ENCODE peak calls at places on chromosomes 6 and 20, in nine cellular contexts. I is ascending aorta, L is adrenal gland, P is HCT116, M is prostate gland, Y is gastrocnemius medialis, R is OCI-LY7, K is psoas muscle, X is HepG2. Q is an unnamed sample.

GRCh38 chr6:7086488-7086887 is 21.3 kb upstream of the RREB1 start:
- DNase-seq in P (no peak), I (no peak), Y (peak), L (no peak), X (no peak), M (no peak), K (peak), R (no peak), Q (no peak)

GRCh38 chr6:127869772-127870404 is 31.0 kb downstream of the THEMIS start:
- DNase-seq in R (no peak), K (no peak), X (no peak), I (no peak), P (no peak), M (no peak), L (no peak), Y (no peak), Q (no peak)

GRCh38 chr6:107116328-107116892 is 1.1 kb upstream of the BEND3 start:
- DNase-seq in M (peak), I (peak), P (no peak), K (peak), X (no peak), L (peak), R (peak), Y (no peak), Q (no peak)

GRCh38 chr6:83307849-83308248 is 114.7 kb downstream of the RWDD2A start:
- DNase-seq in X (no peak), R (no peak), P (no peak), I (no peak), L (no peak), M (no peak), K (no peak), Y (no peak), Q (no peak)

GRCh38 chr6:45574885-45575284 is 197.2 kb upstream of the SUPT3H start:
- DNase-seq in I (no peak), P (no peak), M (no peak), Y (peak), R (no peak), L (no peak), X (no peak), K (no peak), Q (no peak)

GRCh38 chr6:15981956-15982355 is 146.9 kb upstream of the MYLIP start:
- DNase-seq in K (no peak), R (no peak), X (no peak), M (no peak), L (no peak), P (no peak), Y (no peak), I (no peak), Q (no peak)

GRCh38 chr6:79416931-79417330 is 120.3 kb downstream of the LCA5 start:
- DNase-seq in I (no peak), K (no peak), R (no peak), L (no peak), P (no peak), Y (no peak), X (no peak), M (no peak), Q (no peak)

GRCh38 chr6:49570474-49571079 is 20.1 kb downstream of the C6orf141 start:
- DNase-seq in Y (no peak), K (no peak), X (peak), I (no peak), M (no peak), R (no peak), P (no peak), L (no peak), Q (peak)

GRCh38 chr6:45981046-45981445 is 34.6 kb downstream of the CLIC5 start:
- DNase-seq in I (no peak), L (no peak), R (no peak), Y (no peak), P (no peak), K (no peak), M (no peak), X (no peak), Q (no peak)

GRCh38 chr20:38863024-38863851 is 57.7 kb downstream of the PPP1R16B start:
- DNase-seq in P (no peak), R (peak), M (no peak), L (no peak), K (no peak), I (no peak), X (no peak), Y (no peak), Q (no peak)

GRCh38 chr6:108712946-108713345 is 135.3 kb upstream of the ARMC2 start:
- DNase-seq in R (no peak), P (no peak), M (no peak), I (peak), K (no peak), L (no peak), X (no peak), Y (no peak), Q (peak)

GRCh38 chr6:55210952-55211351 is 36.6 kb downstream of the HCRTR2 start:
- DNase-seq in Y (no peak), M (no peak), X (no peak), K (no peak), P (no peak), I (no peak), L (no peak), R (no peak), Q (no peak)

GRCh38 chr6:4856779-4857178 is 80.6 kb downstream of the CDYL start:
- DNase-seq in M (no peak), Y (no peak), R (no peak), X (no peak), P (no peak), L (no peak), K (no peak), I (no peak), Q (no peak)

GRCh38 chr6:49300443-49300842 is 162.6 kb downstream of the MMUT start:
- DNase-seq in R (no peak), I (no peak), Y (no peak), P (no peak), X (no peak), M (no peak), L (no peak), K (no peak), Q (no peak)

GRCh38 chr6:83378621-83379388 is 52.0 kb downstream of the ME1 start:
- DNase-seq in P (no peak), K (no peak), X (no peak), Y (no peak), M (no peak), R (no peak), L (no peak), I (no peak), Q (no peak)

GRCh38 chr20:45946149-45946970 is 11.9 kb downstream of the PCIF1 start:
- DNase-seq in Y (peak), X (peak), K (peak), I (peak), L (peak), R (no peak), P (no peak), M (no peak), Q (peak)

GRCh38 chr20:47748851-47749250 is 36.4 kb downstream of the SULF2 start:
- DNase-seq in I (no peak), L (no peak), R (no peak), P (no peak), K (no peak), Y (no peak), X (no peak), M (no peak), Q (no peak)

GRCh38 chr6:56580271-56580670 is 62.4 kb downstream of the DST start:
- DNase-seq in M (no peak), K (no peak), P (no peak), Y (no peak), I (no peak), R (no peak), X (no peak), L (no peak), Q (no peak)

GRCh38 chr6:69610073-69610472 is 186.7 kb downstream of the LMBRD1 start:
- DNase-seq in I (no peak), K (no peak), Y (no peak), P (no peak), L (no peak), X (no peak), M (no peak), R (no peak), Q (no peak)

GRCh38 chr20:36481380-36482043 is 59.8 kb upstream of the MYL9 start:
- DNase-seq in P (no peak), I (no peak), R (no peak), M (no peak), X (no peak), L (no peak), Y (no peak), K (peak), Q (no peak)

GRCh38 chr20:36483919-36484808 is 57.2 kb upstream of the MYL9 start:
- DNase-seq in L (peak), X (no peak), M (no peak), R (no peak), I (no peak), P (no peak), K (peak), Y (peak), Q (peak)

GRCh38 chr20:36482044-36482473 is 59.3 kb upstream of the MYL9 start:
- DNase-seq in I (no peak), K (peak), P (no peak), M (no peak), L (peak), X (no peak), Y (peak), R (no peak), Q (no peak)

GRCh38 chr20:36485286-36485685 is 56.0 kb upstream of the MYL9 start:
- DNase-seq in M (no peak), R (no peak), L (no peak), X (no peak), Y (no peak), I (no peak), P (no peak), K (no peak), Q (no peak)

DNA sequence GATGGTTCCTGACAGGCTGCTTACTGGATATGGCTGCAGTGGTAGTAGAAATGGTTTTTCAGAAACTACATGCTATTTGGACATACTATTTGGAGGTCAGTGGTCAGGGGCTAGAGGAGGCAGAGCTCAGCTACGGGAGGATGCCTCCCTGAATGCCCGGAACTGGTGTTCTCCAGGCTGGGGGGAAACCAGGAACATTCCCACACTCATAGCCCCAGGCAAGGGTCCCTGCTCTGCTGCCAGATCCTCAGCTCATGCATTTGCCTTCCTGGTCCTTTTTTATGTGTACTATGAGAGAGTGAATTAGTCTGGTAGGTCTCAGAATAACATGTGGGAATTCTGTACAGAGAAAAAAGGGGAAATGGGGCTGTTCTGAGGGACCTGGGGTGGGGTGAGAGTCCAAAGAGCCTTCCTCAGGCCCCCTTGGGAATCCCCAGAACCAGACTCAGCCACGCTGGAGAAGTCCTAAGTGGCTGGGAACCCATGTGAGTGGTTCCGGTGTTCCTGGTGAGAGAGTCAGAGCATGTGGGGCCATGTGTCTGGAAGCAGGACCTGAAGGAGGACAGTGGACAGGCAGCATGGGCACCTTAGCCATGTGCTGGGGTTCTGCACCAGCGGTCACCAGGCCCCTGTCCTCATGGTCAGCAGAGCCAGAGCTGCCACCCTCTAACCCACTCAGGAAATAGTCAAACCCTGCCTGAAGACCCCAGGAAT is 58.0 kb upstream of the MYL9 start:
- DNase-seq in I (no peak), L (peak), K (no peak), R (no peak), M (no peak), X (no peak), P (no peak), Y (no peak), Q (no peak)
- H3K27ac ChIP-seq in I (peak), L (no peak), K (peak), R (no peak), M (no peak), X (no peak), P (no peak), Y (peak), Q (peak)

DNA sequence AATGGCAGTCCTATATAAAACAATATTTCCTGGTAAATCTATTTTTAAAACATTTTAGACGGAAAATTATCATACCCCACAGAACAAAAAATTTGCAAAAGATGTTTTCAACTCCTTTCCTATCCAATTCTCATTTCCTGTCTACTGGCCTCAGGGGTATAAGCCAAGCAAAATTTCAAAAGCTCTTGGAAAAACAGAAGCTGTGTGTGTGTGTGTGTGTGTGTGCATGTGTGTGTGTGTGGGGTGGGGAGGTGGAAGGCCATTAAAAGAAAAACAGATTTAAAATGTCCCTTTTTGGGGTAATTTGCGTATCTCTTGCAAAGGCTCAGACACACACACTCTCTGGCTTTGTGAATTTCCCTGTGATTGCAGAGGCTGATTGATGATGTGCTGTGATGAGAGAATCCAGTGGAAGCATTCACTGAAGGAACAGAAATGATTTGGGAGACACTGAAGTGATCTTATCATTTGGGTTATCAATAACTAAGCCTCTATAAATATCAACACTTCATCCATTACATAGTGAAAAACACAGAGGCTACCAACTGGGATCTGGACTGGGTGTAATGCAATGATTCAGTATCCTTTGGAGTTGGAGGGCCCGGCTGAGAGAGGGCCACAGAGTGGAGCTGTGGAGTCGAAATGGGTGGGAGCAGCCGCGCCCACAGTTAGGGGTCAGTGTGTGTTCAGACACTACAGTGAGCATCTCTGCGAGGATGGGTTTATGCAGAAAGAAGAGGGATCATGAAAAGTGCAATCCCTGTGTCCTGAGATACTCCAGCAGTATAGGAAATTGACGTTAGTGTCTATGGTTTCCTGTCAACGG is 106.8 kb upstream of the PREP start:
- DNase-seq in X (no peak), R (peak), Y (no peak), I (no peak), P (peak), L (no peak), M (no peak), K (no peak), Q (no peak)
- TF ChIP-seq CTCF in X (peak), R (peak), Y (no peak), I (no peak), P (peak), L (no peak), M (no peak), K (peak), Q (no peak)

GRCh38 chr6:39824030-39824926 is 32.1 kb downstream of the DAAM2 start:
- DNase-seq in M (no peak), X (no peak), L (no peak), Y (peak), R (no peak), I (no peak), P (no peak), K (no peak), Q (no peak)
- H3K27ac ChIP-seq in M (peak), X (no peak), L (no peak), Y (peak), R (no peak), I (peak), P (no peak), K (peak), Q (no peak)

GRCh38 chr20:49277786-49278035 is 146 bp downstream of the ZNFX1 start:
- DNase-seq in K (no peak), M (no peak), R (no peak), Y (no peak), X (no peak), P (no peak), I (no peak), L (no peak), Q (no peak)

GRCh38 chr20:49279677-49280462 is 2.0 kb upstream of the ZNFX1 start:
- DNase-seq in R (peak), I (no peak), X (no peak), K (no peak), Y (no peak), P (no peak), L (no peak), M (no peak), Q (no peak)

GRCh38 chr20:49278817-49279676 is 1.2 kb upstream of the ZNFX1 start:
- DNase-seq in K (no peak), I (no peak), Y (no peak), L (peak), P (no peak), R (peak), M (no peak), X (peak), Q (peak)

GRCh38 chr20:49276895-49277785 is 717 bp downstream of the ZNFX1 start:
- DNase-seq in M (peak), Y (peak), X (no peak), R (peak), L (peak), I (peak), P (no peak), K (peak), Q (no peak)

GRCh38 chr20:49278036-49278816 is at the start of gene ZNFX1:
- DNase-seq in I (peak), K (peak), L (peak), P (peak), R (peak), Y (peak), X (peak), M (peak), Q (peak)
- TF ChIP-seq CTCF in I (no peak), K (no peak), L (no peak), P (no peak), R (peak), Y (no peak), X (peak), M (no peak), Q (no peak)

GRCh38 chr20:62943396-62943795 is 5.4 kb downstream of the GID8 start:
- DNase-seq in L (no peak), K (no peak), X (no peak), M (no peak), P (no peak), R (no peak), Y (no peak), I (no peak), Q (no peak)

GRCh38 chr20:62941792-62942191 is 3.8 kb downstream of the GID8 start:
- DNase-seq in L (no peak), K (no peak), M (no peak), I (no peak), X (no peak), P (no peak), R (no peak), Y (no peak), Q (no peak)

GRCh38 chr20:62942456-62942855 is 4.5 kb downstream of the GID8 start:
- DNase-seq in X (no peak), Y (no peak), R (no peak), L (no peak), M (no peak), I (no peak), K (no peak), P (no peak), Q (no peak)

GRCh38 chr20:62938105-62938888 is at the start of gene GID8:
- DNase-seq in P (no peak), I (peak), L (peak), R (peak), Y (no peak), K (peak), M (peak), X (peak), Q (peak)

GRCh38 chr20:62940875-62941274 is 2.9 kb downstream of the GID8 start:
- DNase-seq in R (no peak), M (no peak), L (no peak), Y (no peak), X (no peak), K (no peak), P (no peak), I (no peak), Q (no peak)
- H3K27ac ChIP-seq in R (no peak), M (no peak), L (no peak), Y (no peak), X (no peak), K (no peak), P (no peak), I (no peak), Q (no peak)

DNA sequence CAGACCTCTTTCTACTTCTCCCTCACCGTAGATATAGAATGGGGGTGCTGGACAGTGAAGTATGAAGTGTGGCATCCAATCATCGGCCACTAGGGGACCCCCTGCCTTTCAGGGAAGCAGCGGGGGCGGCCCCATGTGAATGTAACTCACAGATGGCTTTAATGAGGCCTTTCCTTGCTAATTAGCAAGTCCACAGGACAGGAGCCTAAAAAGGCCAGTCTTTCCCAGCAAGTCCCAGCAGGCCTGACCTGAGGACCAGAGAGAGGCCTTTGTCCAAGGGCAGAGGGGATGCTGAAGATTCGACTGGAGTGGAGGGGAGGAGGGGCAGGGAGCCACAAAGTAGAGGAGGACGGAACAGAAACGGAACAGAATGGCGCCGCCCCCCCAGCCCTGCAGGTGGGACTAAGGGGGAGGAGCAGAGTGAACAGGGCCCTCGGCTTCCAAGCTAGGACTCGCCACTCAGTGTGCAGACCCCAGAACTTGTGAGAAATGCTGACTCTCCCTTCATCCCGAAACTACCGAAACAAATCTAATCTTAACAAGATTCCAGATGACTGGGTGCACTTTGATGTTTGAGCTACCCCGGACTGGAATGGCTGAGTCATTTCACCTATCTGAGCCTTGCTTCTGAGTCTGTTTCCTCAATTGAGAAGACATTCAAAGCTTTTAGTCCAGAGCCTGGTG is 5.8 kb downstream of the C6orf132 start:
- DNase-seq in L (peak), Y (no peak), R (peak), X (peak), K (no peak), P (peak), M (no peak), I (no peak), Q (no peak)
- TF ChIP-seq CTCF in L (no peak), Y (no peak), R (peak), X (peak), K (no peak), P (peak), M (no peak), I (no peak), Q (no peak)

Q was measured in PC-9.